ENCODE peak calls at places on chromosomes 7 and 10, in eight cellular contexts. V is nephron progenitor cell, X is NCI-H2171 treated with DMSO at 0.1 percent for 48 hours, N is left cardiac atrium, H is naive B cell, W is hypothalamus, B is fibroblast of the conjunctiva, K is HEK293T. M is an unnamed sample.

GRCh38 chr7:25952277-25953057 is 199.5 kb upstream of the NFE2L3 start:
- DNase-seq in V (peak), X (no peak), N (no peak), H (no peak), W (no peak), B (no peak), K (peak), M (no peak)

GRCh38 chr7:2934211-2934731 is 90.2 kb upstream of the GNA12 start:
- DNase-seq in V (no peak), X (no peak), N (no peak), H (no peak), W (no peak), B (peak), K (no peak), M (no peak)

GRCh38 chr10:3525832-3526449 is 259.1 kb downstream of the KLF6 start:
- DNase-seq in V (no peak), X (no peak), N (no peak), H (no peak), W (no peak), B (peak), K (peak), M (no peak)

GRCh38 chr7:85183296-85183695 is 3.6 kb downstream of the SEMA3D start:
- DNase-seq in V (no peak), X (no peak), N (no peak), H (no peak), W (no peak), B (no peak), K (no peak), M (no peak)

GRCh38 chr10:74977913-74978847 is 133.3 kb upstream of the SAMD8 start:
- DNase-seq in V (no peak), X (no peak), N (no peak), H (peak), W (no peak), B (no peak), K (no peak), M (no peak)

GRCh38 chr10:87593702-87594101 is 66.0 kb upstream of the PAPSS2 start:
- DNase-seq in V (no peak), X (no peak), N (no peak), H (no peak), W (no peak), B (peak), K (no peak), M (no peak)

GRCh38 chr10:70769121-70769520 is 16.1 kb downstream of the TBATA start:
- DNase-seq in V (no peak), X (no peak), N (no peak), H (no peak), W (no peak), B (no peak), K (no peak), M (no peak)

GRCh38 chr7:127792528-127793342 is 140.7 kb downstream of the SND1 start:
- DNase-seq in V (peak), X (no peak), N (no peak), H (no peak), W (no peak), B (no peak), K (peak), M (peak)

GRCh38 chr7:27123477-27124053 is 7.0 kb downstream of the HOXA4 start:
- DNase-seq in V (peak), X (no peak), N (no peak), H (no peak), W (no peak), B (no peak), K (no peak), M (no peak)

GRCh38 chr7:47333131-47333887 is 248.6 kb downstream of the TNS3 start:
- DNase-seq in V (no peak), X (no peak), N (no peak), H (no peak), W (no peak), B (no peak), K (no peak), M (no peak)

GRCh38 chr10:370222-370825 is 235.1 kb downstream of the ZMYND11 start:
- DNase-seq in V (no peak), X (no peak), N (no peak), H (no peak), W (no peak), B (no peak), K (no peak), M (no peak)

GRCh38 chr7:137508437-137509175 is 165.1 kb upstream of the PTN start:
- DNase-seq in V (no peak), X (no peak), N (no peak), H (no peak), W (no peak), B (peak), K (no peak), M (no peak)

GRCh38 chr7:142809671-142810070 is 38.9 kb downstream of the PRSS2 start:
- DNase-seq in V (no peak), X (no peak), N (no peak), H (no peak), W (no peak), B (no peak), K (no peak), M (no peak)

GRCh38 chr10:43050011-43050410 is 26.9 kb upstream of the RET start:
- DNase-seq in V (no peak), X (no peak), N (no peak), H (no peak), W (no peak), B (no peak), K (no peak), M (no peak)

GRCh38 chr7:123355576-123356195 is 155.9 kb upstream of the SLC13A1 start:
- DNase-seq in V (no peak), X (no peak), N (no peak), H (no peak), W (no peak), B (no peak), K (peak), M (no peak)

GRCh38 chr7:126993626-126994213 is 259.0 kb downstream of the GRM8 start:
- DNase-seq in V (no peak), X (peak), N (no peak), H (no peak), W (no peak), B (no peak), K (no peak), M (peak)

GRCh38 chr7:26334171-26334570 is 42.5 kb downstream of the SNX10 start:
- DNase-seq in V (no peak), X (no peak), N (no peak), H (no peak), W (no peak), B (no peak), K (no peak), M (no peak)

GRCh38 chr7:95690367-95690947 is 81.9 kb upstream of the DYNC1I1 start:
- DNase-seq in V (peak), X (peak), N (no peak), H (peak), W (no peak), B (peak), K (peak), M (peak)

GRCh38 chr7:22809902-22810642 is 12.6 kb downstream of the TOMM7 start:
- DNase-seq in V (no peak), X (no peak), N (no peak), H (no peak), W (no peak), B (no peak), K (no peak), M (no peak)

GRCh38 chr7:80721880-80722595 is 83.6 kb downstream of the CD36 start:
- DNase-seq in V (no peak), X (no peak), N (peak), H (no peak), W (no peak), B (peak), K (no peak), M (no peak)

GRCh38 chr10:62907470-62908212 is 91.5 kb upstream of the EGR2 start:
- DNase-seq in V (no peak), X (no peak), N (no peak), H (no peak), W (no peak), B (no peak), K (no peak), M (no peak)

GRCh38 chr10:62453274-62453673 is 79.1 kb downstream of the ZNF365 start:
- DNase-seq in V (no peak), X (no peak), N (no peak), H (no peak), W (no peak), B (no peak), K (no peak), M (no peak)

GRCh38 chr10:13865758-13866491 is 279.2 kb downstream of the PRPF18 start:
- DNase-seq in V (no peak), X (no peak), N (no peak), H (no peak), W (no peak), B (no peak), K (no peak), M (no peak)

GRCh38 chr10:62058476-62058875 is 157.0 kb downstream of the ARID5B start:
- DNase-seq in V (no peak), X (no peak), N (no peak), H (no peak), W (no peak), B (no peak), K (no peak), M (no peak)

GRCh38 chr7:47472444-47473157 is 109.3 kb downstream of the TNS3 start:
- DNase-seq in V (no peak), X (no peak), N (no peak), H (no peak), W (no peak), B (no peak), K (no peak), M (no peak)

GRCh38 chr7:23546897-23547572 is 15.3 kb upstream of the TRA2A start:
- DNase-seq in V (peak), X (peak), N (peak), H (peak), W (peak), B (peak), K (peak), M (peak)

GRCh38 chr7:2760098-2760889 is 72.3 kb downstream of the AMZ1 start:
- DNase-seq in V (no peak), X (peak), N (peak), H (no peak), W (no peak), B (no peak), K (peak), M (peak)

GRCh38 chr10:62618576-62619408 is 185.7 kb upstream of the ADO start:
- DNase-seq in V (no peak), X (no peak), N (peak), H (no peak), W (no peak), B (no peak), K (no peak), M (no peak)

GRCh38 chr10:88032566-88032965 is 169.1 kb downstream of the PTEN start:
- DNase-seq in V (no peak), X (no peak), N (no peak), H (no peak), W (no peak), B (peak), K (no peak), M (no peak)